ENCODE peak calls at places on chromosomes 1 and 21, in five cellular contexts. N is left ventricle myocardium inferior, X is neuronal stem cell, T is body of pancreas, L is hepatocyte. Q is an unnamed sample.

GRCh38 chr21:36209626-36210171 is 53.1 kb downstream of the DOP1B start:
- DNase-seq in X (peak), N (no peak), L (peak), T (peak), Q (peak)

GRCh38 chr1:6686294-6686693 is 15.3 kb downstream of the DNAJC11 start:
- DNase-seq in X (no peak), L (no peak), T (no peak), N (no peak), Q (no peak)

GRCh38 chr1:41919131-41919530 is 409 bp upstream of the HIVEP3 start:
- DNase-seq in X (no peak), T (no peak), L (no peak), N (no peak), Q (no peak)

GRCh38 chr1:22850281-22850680 is 122.4 kb downstream of the LACTBL1 start:
- DNase-seq in N (no peak), T (no peak), X (no peak), L (no peak), Q (no peak)

GRCh38 chr1:206467915-206468314 is 2.4 kb upstream of the IKBKE start:
- DNase-seq in T (no peak), N (peak), L (no peak), X (no peak), Q (no peak)

GRCh38 chr1:36585760-36586072 is 103.0 kb upstream of the CSF3R start:
- DNase-seq in T (no peak), X (no peak), L (no peak), N (no peak), Q (peak)

GRCh38 chr1:209341689-209342420 is 241.7 kb upstream of the CAMK1G start:
- DNase-seq in X (no peak), L (no peak), T (no peak), N (no peak), Q (no peak)

GRCh38 chr1:6184083-6184783 is 4.1 kb upstream of the CHD5 start:
- DNase-seq in T (no peak), L (no peak), N (no peak), X (no peak), Q (no peak)

GRCh38 chr1:8025061-8025670 is 943 bp downstream of the ERRFI1 start:
- DNase-seq in L (no peak), N (no peak), T (no peak), X (no peak), Q (no peak)

GRCh38 chr21:32336711-32337110 is 38.1 kb downstream of the MRAP start:
- DNase-seq in T (no peak), X (no peak), N (no peak), L (no peak), Q (peak)

GRCh38 chr1:115183158-115183557 is 93.9 kb upstream of the TSPAN2 start:
- DNase-seq in T (no peak), X (no peak), N (no peak), L (no peak), Q (no peak)

GRCh38 chr1:164588388-164589341 is 29.7 kb downstream of the PBX1 start:
- DNase-seq in N (peak), T (no peak), X (peak), L (peak), Q (no peak)

GRCh38 chr21:46065993-46066842 is 31.7 kb upstream of the COL6A2 start:
- DNase-seq in T (no peak), N (no peak), L (no peak), X (no peak), Q (no peak)

GRCh38 chr1:156056326-156056849 is 1.8 kb downstream of the LAMTOR2 start:
- DNase-seq in X (no peak), T (no peak), L (no peak), N (no peak), Q (no peak)

GRCh38 chr1:43704838-43705237 is 2.5 kb upstream of the ST3GAL3 start:
- DNase-seq in N (no peak), X (no peak), L (no peak), T (no peak), Q (no peak)

GRCh38 chr1:84299536-84300260 is 1.8 kb upstream of the SAMD13 start:
- DNase-seq in X (no peak), N (no peak), T (no peak), L (no peak), Q (no peak)

GRCh38 chr21:46472246-46472645 is 13.6 kb downstream of the DIP2A start:
- DNase-seq in T (no peak), L (no peak), N (no peak), X (no peak), Q (no peak)

GRCh38 chr1:85330711-85331290 is 54.4 kb upstream of the BCL10 start:
- DNase-seq in N (peak), T (no peak), L (no peak), X (no peak), Q (no peak)

GRCh38 chr1:186620951-186621350 is 59.3 kb downstream of the PTGS2 start:
- DNase-seq in L (no peak), X (no peak), T (no peak), N (no peak), Q (no peak)

GRCh38 chr21:34526618-34527290 is 14.7 kb upstream of the KCNE1 start:
- DNase-seq in L (peak), N (peak), T (peak), X (peak), Q (peak)

GRCh38 chr1:50421768-50422674 is 1.2 kb downstream of the DMRTA2 start:
- DNase-seq in X (no peak), L (no peak), T (no peak), N (no peak), Q (no peak)

GRCh38 chr21:17758703-17759102 is 60.5 kb downstream of the C21orf91 start:
- DNase-seq in N (no peak), X (no peak), T (no peak), L (no peak), Q (no peak)

GRCh38 chr1:169849346-169850022 is 44.2 kb downstream of the SCYL3 start:
- DNase-seq in N (no peak), L (no peak), X (no peak), T (no peak), Q (no peak)

GRCh38 chr21:34936299-34936698 is 112.8 kb downstream of the RUNX1 start:
- DNase-seq in X (no peak), N (no peak), T (no peak), L (no peak), Q (no peak)

GRCh38 chr1:182120411-182121258 is 59.1 kb upstream of the ZNF648 start:
- DNase-seq in N (peak), L (no peak), T (peak), X (no peak), Q (peak)

GRCh38 chr1:198254521-198254920 is 97.7 kb downstream of the NEK7 start:
- DNase-seq in T (no peak), X (no peak), L (no peak), N (no peak), Q (no peak)

GRCh38 chr1:159877695-159878444 is 15.4 kb upstream of the VSIG8 start:
- DNase-seq in N (no peak), L (no peak), X (no peak), T (peak), Q (no peak)

GRCh38 chr1:53848025-53848424 is 9.9 kb upstream of the NDC1 start:
- DNase-seq in X (no peak), N (no peak), L (no peak), T (no peak), Q (no peak)

GRCh38 chr1:223765719-223766340 is 53.5 kb downstream of the CAPN2 start:
- DNase-seq in L (no peak), N (no peak), X (no peak), T (no peak), Q (no peak)

DNA sequence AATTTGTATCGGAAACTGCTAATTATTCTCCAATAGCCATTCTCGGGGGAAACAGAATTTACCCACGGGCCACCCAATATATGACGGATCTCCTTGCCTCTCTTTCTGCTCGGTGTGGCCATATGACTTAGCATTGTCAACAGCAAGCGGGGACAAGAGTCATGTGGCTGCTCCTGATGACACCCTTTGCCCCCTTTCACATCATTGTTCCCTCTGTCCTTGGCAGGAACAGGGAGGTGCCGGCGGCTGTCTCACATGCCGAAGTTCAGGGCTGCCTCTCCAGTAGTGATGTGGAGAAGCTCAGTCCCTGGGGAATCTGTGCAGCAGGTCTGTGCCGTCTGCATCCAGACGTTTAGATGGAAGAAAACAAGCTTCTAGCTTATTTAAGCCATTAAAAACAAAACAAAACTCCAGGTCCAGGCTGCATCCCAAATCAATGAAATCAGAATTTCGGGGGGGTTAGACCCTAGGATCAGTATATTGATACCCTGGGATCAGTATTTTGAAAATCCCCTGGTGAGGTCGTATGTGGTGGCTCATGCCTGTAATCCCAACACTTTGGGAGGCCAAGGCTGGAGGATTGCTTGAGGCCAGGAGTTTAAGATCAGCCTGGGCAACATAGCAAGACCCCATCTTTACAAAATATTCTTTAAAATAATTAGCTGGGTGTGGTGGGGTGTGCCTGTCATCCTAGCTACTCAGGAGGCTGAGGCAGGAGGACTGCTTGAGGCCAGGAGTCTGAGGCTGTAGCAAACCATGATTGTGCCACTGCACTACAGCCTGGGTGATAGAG is 10.8 kb downstream of the MYOM3 start:
- DNase-seq in T (no peak), N (no peak), X (no peak), L (peak), Q (no peak)
- H3K27ac ChIP-seq in T (no peak), N (peak), X (no peak), L (peak), Q (no peak)

DNA sequence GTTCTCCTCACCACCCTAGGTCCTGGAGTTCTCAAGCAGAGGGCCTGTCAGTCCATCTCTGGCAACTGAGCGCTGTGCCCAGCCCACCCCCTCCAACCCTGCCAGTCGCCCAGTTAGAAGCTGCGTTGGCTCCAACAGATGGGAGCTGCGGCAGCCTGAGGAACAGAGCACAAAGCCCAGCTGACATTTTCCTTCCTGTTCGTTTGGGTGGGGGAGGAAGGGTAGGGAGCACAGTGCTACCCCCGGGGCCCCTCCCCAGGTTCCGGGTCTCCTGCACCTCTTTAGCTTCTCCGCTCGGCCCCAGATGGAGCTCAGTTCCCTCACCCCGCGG is 1.4 kb downstream of the LRRN2 start:
- DNase-seq in T (no peak), X (no peak), L (no peak), N (no peak), Q (no peak)
- H3K27ac ChIP-seq in T (no peak), X (no peak), L (no peak), N (peak), Q (no peak)

GRCh38 chr1:46394872-46395465 is 852 bp downstream of the FAAH start:
- DNase-seq in T (no peak), X (no peak), L (no peak), N (no peak), Q (no peak)
- H3K27ac ChIP-seq in T (peak), X (no peak), L (peak), N (no peak), Q (no peak)

DNA sequence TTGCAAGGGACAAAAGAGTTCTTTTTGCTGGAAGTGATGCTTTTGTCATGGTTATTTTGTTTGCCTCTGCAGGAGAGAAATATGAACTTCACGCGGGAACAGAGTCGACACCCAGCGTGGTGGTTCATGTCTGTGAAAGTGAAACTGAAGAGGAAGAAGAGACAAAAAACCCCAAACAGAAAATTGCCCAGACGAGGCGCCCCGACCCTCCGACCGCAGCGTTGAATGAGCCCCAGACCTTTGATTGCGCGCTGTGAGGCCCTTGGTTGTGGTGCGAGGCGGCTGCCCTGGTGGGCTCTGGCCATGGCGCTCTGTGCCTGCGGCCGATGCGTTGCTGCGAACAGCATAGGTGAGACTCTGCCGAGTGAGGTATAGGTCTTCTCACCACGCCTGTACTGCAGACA is 20.9 kb upstream of the NCMAP start:
- DNase-seq in X (no peak), N (no peak), L (no peak), T (no peak), Q (no peak)
- H3K27ac ChIP-seq in X (no peak), N (no peak), L (no peak), T (no peak), Q (no peak)

DNA sequence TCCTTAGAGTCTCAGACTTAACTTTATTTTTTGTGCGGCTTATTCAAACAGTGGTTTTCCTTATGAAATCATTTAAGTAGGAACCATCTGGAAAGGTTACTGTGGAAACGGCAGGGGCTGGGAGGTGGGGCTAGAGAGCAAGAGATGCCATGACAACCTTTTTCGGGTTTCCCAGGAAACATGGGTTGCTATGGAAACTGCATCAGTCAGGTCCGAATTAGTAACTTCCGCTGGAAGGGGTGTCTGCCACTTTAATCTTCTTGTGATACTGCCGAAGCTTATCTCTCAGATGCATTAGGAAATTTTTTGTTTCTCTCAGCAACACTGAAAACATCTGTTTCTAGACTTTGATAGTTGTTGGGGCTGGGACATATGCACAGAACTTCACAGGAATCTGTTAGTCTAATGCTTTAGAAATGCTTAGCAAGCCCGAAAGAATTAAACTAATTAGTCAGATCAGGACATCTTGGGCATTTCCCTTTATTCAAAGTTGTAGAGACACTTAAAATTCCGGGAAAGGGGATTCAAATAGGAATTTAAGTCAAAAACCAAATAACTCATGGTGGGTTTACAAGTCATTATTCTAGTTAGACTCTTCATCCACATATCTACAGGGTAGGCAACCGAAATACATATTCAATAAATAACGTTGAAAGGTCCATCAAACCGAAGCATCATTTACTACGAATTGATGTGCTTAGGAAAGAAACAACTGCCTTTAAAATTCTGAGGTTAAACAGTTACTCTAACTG is 2.6 kb downstream of the KCNA3 start:
- DNase-seq in T (no peak), X (peak), N (no peak), L (no peak), Q (no peak)
- H3K27ac ChIP-seq in T (no peak), X (no peak), N (no peak), L (no peak), Q (no peak)

DNA sequence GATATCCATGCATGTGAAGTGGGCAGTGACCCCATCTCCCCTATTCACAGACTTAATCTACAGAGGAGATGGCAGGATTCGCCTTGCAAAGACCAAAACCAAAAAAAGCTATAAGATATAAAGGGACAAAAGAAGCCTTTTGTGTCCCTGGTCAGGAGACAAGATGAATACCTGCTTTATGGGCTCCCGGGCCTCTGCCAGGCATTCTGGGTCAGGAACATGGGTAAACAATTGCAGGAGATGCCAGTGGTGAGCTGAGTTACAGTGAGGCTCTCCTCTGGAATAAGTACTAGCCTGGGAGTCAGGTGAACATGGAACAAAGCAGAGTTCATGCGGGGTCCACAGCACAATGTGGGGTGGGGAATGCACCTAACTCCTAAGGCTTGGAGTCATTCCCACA is 4.7 kb downstream of the SLC9A1 start:
- DNase-seq in L (no peak), N (no peak), T (no peak), X (no peak), Q (no peak)
- H3K27ac ChIP-seq in L (no peak), N (peak), T (no peak), X (no peak), Q (peak)

GRCh38 chr1:28971980-28972771 is 57.8 kb downstream of the EPB41 start:
- DNase-seq in L (peak), X (no peak), T (no peak), N (no peak), Q (peak)
- H3K27ac ChIP-seq in L (peak), X (no peak), T (no peak), N (no peak), Q (no peak)

Q was measured in RWPE1.